ENCODE peak calls at places on chromosomes 5 and 9, in nine cellular contexts. L is GM20000; N is natural killer cell treated with Interleukin-12 subunit alpha and Interleukin-12 subunit beta and Interleukin-15 and Interleukin-18, amount 100 ng/mL, for 72 hours; R is stimulated activated CD8-positive, alpha-beta memory T cell treated with anti-CD3 and anti-CD28 coated beads, Interleukin-12 subunit alpha, Interleukin-12 subunit beta, amount 100 ng/mL, for 1 hour; W is endothelial cell; C is neuronal stem cell; D is endodermal cell; Q is head of caudate nucleus; O is activated CD8-positive, alpha-beta memory T cell treated with anti-CD3 and anti-CD28 coated beads for 48 hours. G is an unnamed sample.
A peak's percentile ranks its signal among the peaks of the same experiment; 100 is the strongest.

GRCh38 chr5:34480810-34481528 is 175.2 kb upstream of the RAI14 start:
- DNase-seq in R (no peak), W (no peak), C (no peak), Q (no peak), L (no peak), O (no peak), N (no peak), D (no peak), G (no peak)

GRCh38 chr5:60196382-60197113 is 303.0 kb upstream of the PDE4D start:
- DNase-seq in N (no peak), O (no peak), R (no peak), C (no peak), L (no peak), D (peak; percentile 46), Q (no peak), W (no peak), G (peak; percentile 86)

GRCh38 chr5:170329524-170329923 is 31.9 kb upstream of the LCP2 start:
- DNase-seq in O (no peak), C (no peak), D (no peak), N (no peak), W (no peak), L (no peak), R (no peak), Q (no peak), G (no peak)

GRCh38 chr9:112867275-112867991 is 23.2 kb downstream of the SLC46A2 start:
- DNase-seq in N (no peak), R (no peak), O (no peak), C (no peak), Q (no peak), L (peak; percentile 38), D (peak; percentile 80), W (no peak), G (no peak)

GRCh38 chr5:37847978-37848425 is 8.2 kb upstream of the GDNF start:
- DNase-seq in Q (no peak), N (no peak), W (no peak), C (no peak), O (no peak), L (no peak), R (no peak), D (peak; percentile 57), G (no peak)

GRCh38 chr9:122173670-122174069 is 14.0 kb downstream of the MORN5 start:
- DNase-seq in O (no peak), R (no peak), Q (no peak), N (no peak), D (no peak), L (no peak), C (no peak), W (no peak), G (no peak)

GRCh38 chr5:179668404-179668803 is 12.4 kb downstream of the CBY3 start:
- DNase-seq in D (peak; percentile 93), W (peak; percentile 71), L (peak; percentile 55), O (no peak), C (peak; percentile 50), R (no peak), Q (peak; percentile 55), N (no peak), G (peak; percentile 57)

GRCh38 chr5:5629579-5629978 is 207.1 kb downstream of the ICE1 start:
- DNase-seq in O (no peak), D (no peak), Q (no peak), N (no peak), L (no peak), R (no peak), C (no peak), W (no peak), G (no peak)

GRCh38 chr5:68173007-68173406 is 42.5 kb upstream of the PIK3R1 start:
- DNase-seq in C (no peak), D (no peak), L (no peak), W (no peak), O (no peak), R (no peak), Q (no peak), N (no peak), G (no peak)

GRCh38 chr9:121230231-121230630 is 28.6 kb upstream of the RAB14 start:
- DNase-seq in O (no peak), L (no peak), W (no peak), Q (no peak), R (no peak), N (no peak), C (no peak), D (no peak), G (no peak)

GRCh38 chr5:124349931-124350330 is 396.5 kb downstream of the ZNF608 start:
- DNase-seq in R (no peak), O (no peak), C (no peak), W (no peak), N (no peak), D (no peak), Q (no peak), L (no peak), G (no peak)

GRCh38 chr9:77907581-77907980 is 124.0 kb downstream of the GNAQ start:
- DNase-seq in R (no peak), N (no peak), D (no peak), L (no peak), Q (no peak), O (no peak), C (no peak), W (no peak), G (no peak)

GRCh38 chr9:102518324-102518723 is 476.8 kb upstream of the CYLC2 start:
- DNase-seq in C (no peak), Q (no peak), O (no peak), L (no peak), R (no peak), D (no peak), N (no peak), W (no peak), G (no peak)

GRCh38 chr5:3324421-3325101 is 271.1 kb upstream of the IRX1 start:
- DNase-seq in L (no peak), N (no peak), Q (no peak), D (peak; percentile 66), R (no peak), W (no peak), C (no peak), O (no peak), G (no peak)

GRCh38 chr9:93452710-93453046 is 703 bp downstream of the FAM120AOS start:
- DNase-seq in W (no peak), R (no peak), O (no peak), N (no peak), C (no peak), L (no peak), Q (peak; percentile 31), D (no peak), G (no peak)

GRCh38 chr9:98867434-98868168 is 60.1 kb downstream of the GALNT12 start:
- DNase-seq in Q (peak; percentile 49), D (no peak), W (no peak), O (no peak), R (no peak), L (no peak), N (no peak), C (no peak), G (no peak)

GRCh38 chr5:78691073-78691960 is 42.7 kb upstream of the LHFPL2 start:
- DNase-seq in L (no peak), C (no peak), Q (no peak), W (no peak), R (no peak), N (no peak), D (peak; percentile 68), O (no peak), G (no peak)

GRCh38 chr5:159947708-159948358 is 31.6 kb downstream of the ADRA1B start:
- DNase-seq in D (no peak), C (no peak), L (no peak), Q (no peak), O (no peak), R (no peak), W (no peak), N (no peak), G (no peak)

GRCh38 chr9:14278291-14278721 is 35.6 kb downstream of the NFIB start:
- DNase-seq in W (no peak), Q (no peak), O (no peak), L (no peak), C (no peak), R (no peak), N (no peak), D (no peak), G (no peak)

GRCh38 chr9:108150736-108151135 is 661.2 kb upstream of the KLF4 start:
- DNase-seq in L (no peak), W (no peak), D (no peak), Q (no peak), C (no peak), R (no peak), N (no peak), O (no peak), G (no peak)

GRCh38 chr5:14522721-14523120 is 58.9 kb upstream of the OTULINL start:
- DNase-seq in O (no peak), C (no peak), R (no peak), D (no peak), L (no peak), Q (no peak), W (no peak), N (no peak), G (no peak)

GRCh38 chr5:82092-82491 is 9.9 kb upstream of the PLEKHG4B start:
- DNase-seq in R (no peak), C (peak; percentile 83), O (no peak), Q (no peak), N (no peak), D (peak; percentile 90), L (no peak), W (no peak), G (no peak)

GRCh38 chr9:130884542-130885421 is 11.8 kb downstream of the QRFP start:
- DNase-seq in W (no peak), R (no peak), D (peak; percentile 42), Q (peak; percentile 63), L (no peak), C (no peak), O (no peak), N (no peak), G (no peak)

GRCh38 chr5:59066367-59067163 is 483.7 kb downstream of the RAB3C start:
- DNase-seq in L (no peak), W (no peak), R (no peak), O (no peak), Q (no peak), D (no peak), N (no peak), C (no peak), G (no peak)

GRCh38 chr5:83552275-83552674 is 80.7 kb downstream of the VCAN start:
- DNase-seq in L (no peak), W (no peak), O (no peak), N (no peak), D (no peak), C (no peak), Q (no peak), R (no peak), G (no peak)

GRCh38 chr9:88387035-88387732 is 1.1 kb upstream of the SPIN1 start:
- DNase-seq in C (no peak), W (peak; percentile 10), Q (no peak), N (no peak), L (peak; percentile 25), R (peak; percentile 11), O (peak; percentile 3), D (no peak), G (no peak)

GRCh38 chr5:178279723-178280438 is 47.3 kb upstream of the PHYKPL start:
- DNase-seq in Q (peak; percentile 93), N (peak; percentile 80), L (peak; percentile 87), R (peak; percentile 27), C (peak; percentile 81), W (peak; percentile 95), O (peak; percentile 58), D (peak; percentile 97), G (peak; percentile 73)

GRCh38 chr9:80285325-80285724 is 713.6 kb downstream of the TLE4 start:
- DNase-seq in Q (no peak), L (no peak), O (no peak), N (no peak), R (no peak), C (no peak), W (no peak), D (peak; percentile 62), G (no peak)

GRCh38 chr5:111486055-111486454 is 26.3 kb downstream of the STARD4 start:
- DNase-seq in R (no peak), W (no peak), N (no peak), L (no peak), O (no peak), D (no peak), Q (no peak), C (no peak), G (no peak)

GRCh38 chr5:39755986-39756385 is 331.2 kb upstream of the DAB2 start:
- DNase-seq in N (no peak), L (no peak), R (no peak), D (no peak), W (no peak), Q (peak; percentile 70), O (no peak), C (no peak), G (no peak)

GRCh38 chr5:89262030-89262429 is 379.0 kb upstream of the MEF2C start:
- DNase-seq in L (no peak), N (no peak), W (no peak), O (no peak), D (no peak), C (no peak), Q (no peak), R (no peak), G (no peak)